ENCODE peak calls at places on chromosomes 5 and 9, in five cellular contexts. J, X, N, O and D are unnamed samples.

GRCh38 chr5:72129730-72130129 is 22.5 kb downstream of the MAP1B start:
- DNase-seq in J (no peak), X (no peak), N (no peak), O (no peak), D (no peak)

GRCh38 chr5:68661237-68661636 is 432.6 kb upstream of the SLC30A5 start:
- DNase-seq in J (no peak), X (no peak), N (peak), O (no peak), D (peak)

GRCh38 chr5:131466171-131466766 is 168.8 kb downstream of the RAPGEF6 start:
- DNase-seq in J (no peak), X (no peak), N (no peak), O (no peak), D (no peak)

GRCh38 chr9:113622600-113623400 is 159.3 kb downstream of the RGS3 start:
- DNase-seq in J (peak), X (peak), N (peak), O (peak), D (no peak)

GRCh38 chr5:138230261-138230660 is 17.1 kb upstream of the CDC23 start:
- DNase-seq in J (no peak), X (no peak), N (no peak), O (no peak), D (peak)

GRCh38 chr9:91589101-91589553 is 165.5 kb upstream of the NFIL3 start:
- DNase-seq in J (no peak), X (peak), N (no peak), O (no peak), D (no peak)

GRCh38 chr9:94613003-94613402 is 19.4 kb upstream of the FBP2 start:
- DNase-seq in J (no peak), X (no peak), N (no peak), O (no peak), D (no peak)

GRCh38 chr9:94644543-94644942 is 5.2 kb upstream of the FBP1 start:
- DNase-seq in J (no peak), X (no peak), N (no peak), O (no peak), D (no peak)

GRCh38 chr5:96601811-96602244 is 60.3 kb upstream of the CAST start:
- DNase-seq in J (peak), X (no peak), N (peak), O (peak), D (peak)

GRCh38 chr5:93909356-93909755 is 168.0 kb upstream of the POU5F2 start:
- DNase-seq in J (peak), X (no peak), N (no peak), O (no peak), D (no peak)

GRCh38 chr9:86369810-86370209 is 15.6 kb upstream of the TUT7 start:
- DNase-seq in J (no peak), X (no peak), N (no peak), O (no peak), D (no peak)

GRCh38 chr5:36607838-36608783 is 1.7 kb downstream of the SLC1A3 start:
- DNase-seq in J (no peak), X (no peak), N (no peak), O (no peak), D (no peak)

GRCh38 chr5:34923694-34924461 is 5.5 kb upstream of the DNAJC21 start:
- DNase-seq in J (peak), X (no peak), N (no peak), O (no peak), D (no peak)

GRCh38 chr5:902129-902916 is 9.6 kb downstream of the TRIP13 start:
- DNase-seq in J (no peak), X (no peak), N (no peak), O (no peak), D (peak)

GRCh38 chr9:124764774-124765438 is 6.2 kb downstream of the NR6A1 start:
- DNase-seq in J (peak), X (no peak), N (no peak), O (no peak), D (no peak)

GRCh38 chr9:98327249-98327561 is 71.8 kb upstream of the TBC1D2 start:
- DNase-seq in J (no peak), X (no peak), N (no peak), O (no peak), D (no peak)

GRCh38 chr5:178527458-178528307 is 62.5 kb downstream of the COL23A1 start:
- DNase-seq in J (no peak), X (no peak), N (no peak), O (no peak), D (no peak)

GRCh38 chr5:73183491-73183891 is 10.5 kb downstream of the TMEM174 start:
- DNase-seq in J (no peak), X (no peak), N (no peak), O (no peak), D (no peak)

GRCh38 chr5:66828046-66828550 is 231.9 kb downstream of the MAST4 start:
- DNase-seq in J (no peak), X (no peak), N (no peak), O (no peak), D (no peak)

GRCh38 chr9:86407022-86407421 is 52.8 kb upstream of the TUT7 start:
- DNase-seq in J (no peak), X (no peak), N (no peak), O (no peak), D (peak)

GRCh38 chr9:91949946-91950664 is at the start of gene ROR2:
- DNase-seq in J (peak), X (peak), N (peak), O (peak), D (peak)

GRCh38 chr5:10475931-10476687 is 34.4 kb downstream of the ROPN1L start:
- DNase-seq in J (no peak), X (no peak), N (no peak), O (no peak), D (no peak)

GRCh38 chr5:163915481-163915961 is 410.1 kb downstream of the MAT2B start:
- DNase-seq in J (no peak), X (no peak), N (peak), O (no peak), D (no peak)

GRCh38 chr5:134902071-134902801 is 2.7 kb upstream of the PCBD2 start:
- DNase-seq in J (peak), X (no peak), N (no peak), O (peak), D (no peak)

GRCh38 chr5:96256795-96257470 is 176.1 kb downstream of the PCSK1 start:
- DNase-seq in J (peak), X (no peak), N (no peak), O (no peak), D (no peak)

GRCh38 chr5:80508844-80509243 is 20.9 kb downstream of the FAM151B start:
- DNase-seq in J (no peak), X (no peak), N (no peak), O (no peak), D (no peak)

GRCh38 chr5:163580516-163580915 is 75.1 kb downstream of the MAT2B start:
- DNase-seq in J (peak), X (no peak), N (no peak), O (no peak), D (no peak)

GRCh38 chr5:176750144-176750543 is 60.2 kb upstream of the UNC5A start:
- DNase-seq in J (no peak), X (no peak), N (no peak), O (no peak), D (no peak)

GRCh38 chr5:172686111-172686510 is 45.0 kb downstream of the NEURL1B start:
- DNase-seq in J (no peak), X (no peak), N (no peak), O (no peak), D (no peak)

GRCh38 chr9:22817181-22817580 is 370.6 kb downstream of the DMRTA1 start:
- DNase-seq in J (no peak), X (no peak), N (no peak), O (no peak), D (no peak)

GRCh38 chr5:116864838-116865190 is 290.2 kb upstream of the SEMA6A start:
- DNase-seq in J (no peak), X (no peak), N (no peak), O (no peak), D (no peak)

GRCh38 chr5:98735806-98736507 is 37.5 kb upstream of the RGMB start:
- DNase-seq in J (no peak), X (no peak), N (no peak), O (no peak), D (no peak)

GRCh38 chr9:23394189-23394588 is 431.9 kb downstream of the ELAVL2 start:
- DNase-seq in J (no peak), X (no peak), N (no peak), O (no peak), D (no peak)

GRCh38 chr5:63963080-63963735 is 963 bp upstream of the HTR1A start:
- DNase-seq in J (peak), X (no peak), N (peak), O (no peak), D (no peak)

GRCh38 chr5:31987985-31988710 is 186.0 kb downstream of the GOLPH3 start:
- DNase-seq in J (no peak), X (no peak), N (no peak), O (no peak), D (no peak)

GRCh38 chr5:32953694-32954093 is 242.6 kb downstream of the NPR3 start:
- DNase-seq in J (no peak), X (no peak), N (no peak), O (no peak), D (no peak)

GRCh38 chr9:75953218-75953617 is 62.7 kb downstream of the PCSK5 start:
- DNase-seq in J (no peak), X (no peak), N (no peak), O (no peak), D (no peak)

GRCh38 chr9:75956161-75956560 is 65.7 kb downstream of the PCSK5 start:
- DNase-seq in J (no peak), X (no peak), N (no peak), O (no peak), D (no peak)

GRCh38 chr9:75960561-75960960 is 70.1 kb downstream of the PCSK5 start:
- DNase-seq in J (peak), X (no peak), N (no peak), O (no peak), D (no peak)

GRCh38 chr9:75962186-75963036 is 71.9 kb downstream of the PCSK5 start:
- DNase-seq in J (no peak), X (no peak), N (no peak), O (no peak), D (no peak)

DNA sequence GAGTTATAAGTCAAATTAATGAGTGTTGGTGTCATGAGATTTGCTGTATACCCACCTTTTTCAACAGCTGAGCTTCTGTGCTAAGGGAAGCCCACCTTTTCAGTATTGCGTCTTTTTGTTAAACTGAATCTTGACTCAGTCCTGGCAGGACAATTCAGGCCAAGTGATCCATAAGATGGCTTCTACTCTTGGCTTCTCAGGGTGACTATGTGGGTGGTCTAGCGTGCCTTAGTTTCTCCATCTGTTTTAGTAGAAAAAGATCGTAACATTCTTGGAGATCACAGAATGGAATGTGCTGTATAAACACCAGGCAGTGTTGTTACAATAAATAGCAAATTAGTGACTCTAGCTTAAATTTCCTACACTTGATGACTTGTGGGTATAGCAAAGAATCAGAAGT is 66.6 kb downstream of the PCSK5 start:
- DNase-seq in J (no peak), X (no peak), N (no peak), O (no peak), D (no peak)
- TF ChIP-seq POLR2AphosphoS5 in J (no peak), X (no peak), N (no peak), O (no peak), D (no peak)

GRCh38 chr5:124936626-124936933 is 190.1 kb upstream of the ZNF608 start:
- DNase-seq in J (no peak), X (no peak), N (no peak), O (no peak), D (no peak)

GRCh38 chr5:124932791-124933600 is 186.6 kb upstream of the ZNF608 start:
- DNase-seq in J (no peak), X (peak), N (no peak), O (no peak), D (peak)

GRCh38 chr5:124935060-124935459 is 188.6 kb upstream of the ZNF608 start:
- DNase-seq in J (no peak), X (no peak), N (peak), O (no peak), D (no peak)
- TF ChIP-seq POLR2A in J (no peak), X (no peak), N (no peak), O (no peak), D (no peak)

GRCh38 chr9:128455849-128456612 is at the start of gene ODF2:
- DNase-seq in J (peak), X (peak), N (peak), O (peak), D (peak)

GRCh38 chr9:128459011-128459410 is 3.2 kb downstream of the ODF2 start:
- DNase-seq in J (no peak), X (no peak), N (no peak), O (no peak), D (no peak)

GRCh38 chr9:128454991-128455390 is 815 bp upstream of the ODF2 start:
- DNase-seq in J (no peak), X (no peak), N (no peak), O (no peak), D (no peak)

GRCh38 chr9:128457207-128457606 is 1.4 kb downstream of the ODF2 start:
- DNase-seq in J (no peak), X (no peak), N (no peak), O (no peak), D (no peak)

DNA sequence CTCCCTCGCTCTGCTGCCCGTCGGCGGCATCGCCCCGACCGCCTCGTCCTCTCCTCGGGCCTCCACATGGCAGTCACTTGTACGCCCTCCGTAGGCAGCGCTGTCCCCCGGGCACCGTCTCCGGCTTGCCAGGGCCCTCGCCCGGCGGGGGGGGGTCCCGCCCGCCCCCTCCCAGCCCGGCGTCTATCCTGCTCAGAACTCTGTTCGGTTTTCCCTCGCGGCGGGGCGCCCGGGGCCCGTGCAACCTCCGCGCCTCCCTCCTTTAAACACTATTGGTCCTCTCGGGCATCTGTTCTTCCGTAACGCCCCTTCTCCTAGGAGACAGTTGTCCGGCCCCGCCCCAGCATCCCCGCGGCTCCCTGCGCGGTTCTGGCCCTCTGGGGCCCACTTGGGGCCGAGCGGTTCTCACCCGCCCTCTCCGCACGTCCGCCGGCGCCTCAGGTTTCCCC is 831 bp downstream of the ODF2 start:
- DNase-seq in J (peak), X (peak), N (peak), O (peak), D (peak)
- TF ChIP-seq POLR2AphosphoS5 in J (no peak), X (no peak), N (no peak), O (no peak), D (no peak)

GRCh38 chr9:99821187-99822095 is at the start of gene NR4A3:
- DNase-seq in J (peak), X (peak), N (peak), O (peak), D (peak)
- TF ChIP-seq POLR2A in J (no peak), X (peak), N (peak), O (peak), D (no peak)

GRCh38 chr9:111936391-111936790 is 39.8 kb downstream of the UGCG start:
- DNase-seq in J (no peak), X (no peak), N (no peak), O (no peak), D (no peak)

GRCh38 chr9:111937301-111937700 is 40.7 kb downstream of the UGCG start:
- DNase-seq in J (no peak), X (no peak), N (no peak), O (no peak), D (no peak)

GRCh38 chr9:111938427-111938800 is 41.8 kb downstream of the UGCG start:
- DNase-seq in J (no peak), X (no peak), N (no peak), O (no peak), D (no peak)

GRCh38 chr9:111939322-111939721 is 42.7 kb downstream of the UGCG start:
- DNase-seq in J (no peak), X (no peak), N (no peak), O (no peak), D (no peak)

DNA sequence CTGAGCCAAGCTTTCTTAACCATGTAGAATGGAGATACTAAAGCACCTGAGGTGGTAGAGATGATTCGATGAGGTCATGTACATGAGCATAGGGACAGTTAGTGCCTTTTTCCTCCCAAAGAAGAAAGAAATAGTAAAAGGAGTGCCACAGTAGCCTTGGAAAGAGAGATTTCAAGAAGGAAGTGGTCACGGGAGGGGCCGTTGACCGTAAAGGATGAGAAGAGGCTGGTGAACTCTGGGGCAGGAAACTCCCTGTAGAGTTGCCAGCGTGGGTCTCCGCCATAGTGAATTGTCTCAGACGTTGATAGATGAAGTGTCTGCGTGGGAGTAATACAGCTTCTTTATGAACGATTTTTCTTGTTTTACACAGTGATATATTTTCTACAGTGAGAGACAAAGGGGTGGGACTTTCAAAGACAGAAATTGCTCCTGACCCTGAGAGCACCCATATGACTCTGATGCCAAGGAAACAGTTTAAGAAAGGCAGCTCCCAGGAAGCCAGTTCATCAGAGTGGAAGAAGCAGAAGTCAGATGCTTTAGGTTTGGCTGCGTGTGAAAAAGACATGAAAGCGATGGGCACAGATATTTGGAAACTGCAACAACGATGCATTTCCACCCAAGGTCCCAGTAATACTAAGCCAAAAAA is 41.3 kb downstream of the UGCG start:
- DNase-seq in J (peak), X (no peak), N (no peak), O (no peak), D (no peak)
- TF ChIP-seq POLR2AphosphoS5 in J (peak), X (peak), N (peak), O (peak), D (no peak)

GRCh38 chr9:127817881-127818434 is 15.3 kb downstream of the FPGS start:
- DNase-seq in J (no peak), X (no peak), N (no peak), O (no peak), D (no peak)
- TF ChIP-seq POLR2A in J (no peak), X (no peak), N (no peak), O (no peak), D (no peak)

GRCh38 chr5:125162714-125163113 is 416.3 kb upstream of the ZNF608 start:
- DNase-seq in J (no peak), X (no peak), N (no peak), O (no peak), D (no peak)
- TF ChIP-seq POLR2AphosphoS5 in J (no peak), X (no peak), N (no peak), O (no peak), D (no peak)

GRCh38 chr5:175687231-175687701 is 29.4 kb downstream of the HRH2 start:
- DNase-seq in J (no peak), X (peak), N (no peak), O (no peak), D (peak)
- TF ChIP-seq POLR2A in J (no peak), X (no peak), N (no peak), O (no peak), D (no peak)